ENCODE peak calls at places on chromosome 21, in nine cellular contexts. One of them, this sample, is unnamed.

GRCh38 chr21:8991968-8992621 is 1529.3 kb upstream of the TPTE start:
- DNase-seq in mucosa of descending colon: no peak
- DNase-seq in WTC11: no peak
- DNase-seq in hepatocyte: no peak
- DNase-seq in progenitor cell of endocrine pancreas: no peak
- DNase-seq in CD8-positive, alpha-beta T cell: no peak
- DNase-seq in cardiac muscle cell: no peak
- DNase-seq in neural progenitor cell: no peak
- DNase-seq in A549: no peak
- DNase-seq in this sample: no peak

GRCh38 chr21:26138615-26139257 is 31.8 kb downstream of the APP start:
- DNase-seq in mucosa of descending colon: no peak
- DNase-seq in WTC11: no peak
- DNase-seq in hepatocyte: no peak
- DNase-seq in progenitor cell of endocrine pancreas: no peak
- DNase-seq in CD8-positive, alpha-beta T cell: no peak
- DNase-seq in cardiac muscle cell: no peak
- DNase-seq in neural progenitor cell: no peak
- DNase-seq in A549: no peak
- DNase-seq in this sample: no peak

GRCh38 chr21:25373126-25374082 is 233.9 kb downstream of the MRPL39 start:
- DNase-seq in mucosa of descending colon: no peak
- DNase-seq in WTC11: peak; percentile 36
- DNase-seq in hepatocyte: no peak
- DNase-seq in progenitor cell of endocrine pancreas: no peak
- DNase-seq in CD8-positive, alpha-beta T cell: no peak
- DNase-seq in cardiac muscle cell: no peak
- DNase-seq in neural progenitor cell: peak; percentile 41
- DNase-seq in A549: no peak
- DNase-seq in this sample: no peak

GRCh38 chr21:15826147-15826780 is 96.5 kb downstream of the USP25 start:
- DNase-seq in mucosa of descending colon: no peak
- DNase-seq in WTC11: peak; percentile 13
- DNase-seq in hepatocyte: peak; percentile 66
- DNase-seq in progenitor cell of endocrine pancreas: no peak
- DNase-seq in CD8-positive, alpha-beta T cell: no peak
- DNase-seq in cardiac muscle cell: peak; percentile 55
- DNase-seq in neural progenitor cell: peak; percentile 52
- DNase-seq in A549: peak; percentile 21
- DNase-seq in this sample: no peak

GRCh38 chr21:28922368-28922767 is 70.3 kb downstream of the LTN1 start:
- DNase-seq in mucosa of descending colon: no peak
- DNase-seq in WTC11: no peak
- DNase-seq in hepatocyte: no peak
- DNase-seq in progenitor cell of endocrine pancreas: no peak
- DNase-seq in CD8-positive, alpha-beta T cell: no peak
- DNase-seq in cardiac muscle cell: no peak
- DNase-seq in neural progenitor cell: peak; percentile 9
- DNase-seq in A549: no peak
- DNase-seq in this sample: no peak

GRCh38 chr21:30256100-30256499 is 26.6 kb downstream of the KRTAP24-1 start:
- DNase-seq in mucosa of descending colon: peak; percentile 50
- DNase-seq in WTC11: no peak
- DNase-seq in hepatocyte: no peak
- DNase-seq in progenitor cell of endocrine pancreas: no peak
- DNase-seq in CD8-positive, alpha-beta T cell: no peak
- DNase-seq in cardiac muscle cell: no peak
- DNase-seq in neural progenitor cell: no peak
- DNase-seq in A549: no peak
- DNase-seq in this sample: no peak

GRCh38 chr21:28333455-28334108 is 659.1 kb downstream of the LTN1 start:
- DNase-seq in mucosa of descending colon: no peak
- DNase-seq in WTC11: no peak
- DNase-seq in hepatocyte: no peak
- DNase-seq in progenitor cell of endocrine pancreas: no peak
- DNase-seq in CD8-positive, alpha-beta T cell: no peak
- DNase-seq in cardiac muscle cell: no peak
- DNase-seq in neural progenitor cell: no peak
- DNase-seq in A549: no peak
- DNase-seq in this sample: no peak

GRCh38 chr21:27476696-27477095 is 509.8 kb upstream of the ADAMTS5 start:
- DNase-seq in mucosa of descending colon: no peak
- DNase-seq in WTC11: no peak
- DNase-seq in hepatocyte: peak; percentile 30
- DNase-seq in progenitor cell of endocrine pancreas: no peak
- DNase-seq in CD8-positive, alpha-beta T cell: no peak
- DNase-seq in cardiac muscle cell: no peak
- DNase-seq in neural progenitor cell: no peak
- DNase-seq in A549: no peak
- DNase-seq in this sample: no peak

GRCh38 chr21:21807598-21807903 is 809.3 kb downstream of the NCAM2 start:
- DNase-seq in mucosa of descending colon: no peak
- DNase-seq in WTC11: no peak
- DNase-seq in hepatocyte: no peak
- DNase-seq in progenitor cell of endocrine pancreas: no peak
- DNase-seq in CD8-positive, alpha-beta T cell: no peak
- DNase-seq in cardiac muscle cell: no peak
- DNase-seq in neural progenitor cell: no peak
- DNase-seq in A549: no peak
- DNase-seq in this sample: no peak

GRCh38 chr21:28229811-28230210 is 762.9 kb downstream of the LTN1 start:
- DNase-seq in mucosa of descending colon: no peak
- DNase-seq in WTC11: no peak
- DNase-seq in hepatocyte: no peak
- DNase-seq in progenitor cell of endocrine pancreas: no peak
- DNase-seq in CD8-positive, alpha-beta T cell: no peak
- DNase-seq in cardiac muscle cell: no peak
- DNase-seq in neural progenitor cell: no peak
- DNase-seq in A549: no peak
- DNase-seq in this sample: no peak

GRCh38 chr21:37700641-37701202 is 215.5 kb downstream of the KCNJ6 start:
- DNase-seq in mucosa of descending colon: no peak
- DNase-seq in WTC11: peak; percentile 46
- DNase-seq in hepatocyte: peak; percentile 77
- DNase-seq in progenitor cell of endocrine pancreas: no peak
- DNase-seq in CD8-positive, alpha-beta T cell: no peak
- DNase-seq in cardiac muscle cell: peak; percentile 73
- DNase-seq in neural progenitor cell: peak; percentile 74
- DNase-seq in A549: peak; percentile 63
- DNase-seq in this sample: peak; percentile 41

DNA sequence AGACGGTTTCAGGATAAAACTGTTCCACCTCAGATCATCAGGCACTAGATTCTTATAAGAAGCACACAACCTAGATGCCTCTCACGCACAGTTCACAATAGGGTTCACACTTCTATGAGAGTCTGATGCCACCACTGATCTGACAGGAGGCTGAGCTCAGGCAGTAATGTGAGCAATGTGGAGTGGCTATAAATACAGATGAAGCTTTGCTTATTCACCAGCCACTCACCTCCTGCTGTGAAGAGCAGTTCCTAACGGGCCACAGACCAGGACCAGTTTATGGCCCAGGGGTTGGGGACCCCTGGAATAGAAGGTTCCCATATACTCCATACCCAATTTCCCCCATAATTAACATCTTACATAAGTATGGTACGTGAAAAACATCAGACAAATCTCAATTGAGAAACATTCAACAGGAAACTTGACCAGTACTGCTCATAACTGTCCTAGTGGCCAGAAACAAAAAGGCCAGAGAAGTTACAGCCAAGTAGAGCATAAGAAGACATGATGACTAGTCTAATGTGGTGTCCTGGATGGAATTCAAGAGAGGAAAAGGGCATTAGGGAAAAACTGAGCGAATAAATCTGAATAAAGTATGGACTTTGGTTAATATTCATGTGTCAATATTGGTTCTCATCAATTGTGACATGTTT is 24.7 kb upstream of the IGSF5 start:
- DNase-seq in mucosa of descending colon: no peak
- DNase-seq in WTC11: no peak
- DNase-seq in hepatocyte: no peak
- DNase-seq in progenitor cell of endocrine pancreas: no peak
- DNase-seq in CD8-positive, alpha-beta T cell: no peak
- DNase-seq in cardiac muscle cell: peak; percentile 19
- DNase-seq in neural progenitor cell: no peak
- DNase-seq in A549: no peak
- DNase-seq in this sample: no peak
- TF ChIP-seq CTCF in mucosa of descending colon: no peak
- TF ChIP-seq CTCF in WTC11: no peak
- TF ChIP-seq CTCF in hepatocyte: no peak
- TF ChIP-seq CTCF in progenitor cell of endocrine pancreas: peak; percentile 15
- TF ChIP-seq CTCF in CD8-positive, alpha-beta T cell: no peak
- TF ChIP-seq CTCF in cardiac muscle cell: no peak
- TF ChIP-seq CTCF in neural progenitor cell: no peak
- TF ChIP-seq CTCF in A549: no peak
- TF ChIP-seq CTCF in this sample: no peak

GRCh38 chr21:34130598-34130985 is 57.2 kb downstream of the MRPS6 start:
- DNase-seq in mucosa of descending colon: no peak
- DNase-seq in WTC11: no peak
- DNase-seq in hepatocyte: no peak
- DNase-seq in progenitor cell of endocrine pancreas: no peak
- DNase-seq in CD8-positive, alpha-beta T cell: no peak
- DNase-seq in cardiac muscle cell: no peak
- DNase-seq in neural progenitor cell: no peak
- DNase-seq in A549: no peak
- DNase-seq in this sample: no peak

GRCh38 chr21:34128124-34128523 is 54.7 kb downstream of the MRPS6 start:
- DNase-seq in mucosa of descending colon: no peak
- DNase-seq in WTC11: no peak
- DNase-seq in hepatocyte: no peak
- DNase-seq in progenitor cell of endocrine pancreas: no peak
- DNase-seq in CD8-positive, alpha-beta T cell: no peak
- DNase-seq in cardiac muscle cell: no peak
- DNase-seq in neural progenitor cell: peak; percentile 12
- DNase-seq in A549: no peak
- DNase-seq in this sample: no peak

GRCh38 chr21:34129971-34130597 is 56.7 kb downstream of the MRPS6 start:
- DNase-seq in mucosa of descending colon: no peak
- DNase-seq in WTC11: no peak
- DNase-seq in hepatocyte: peak; percentile 52
- DNase-seq in progenitor cell of endocrine pancreas: no peak
- DNase-seq in CD8-positive, alpha-beta T cell: no peak
- DNase-seq in cardiac muscle cell: peak; percentile 57
- DNase-seq in neural progenitor cell: peak; percentile 65
- DNase-seq in A549: no peak
- DNase-seq in this sample: no peak

GRCh38 chr21:34129039-34129891 is 55.9 kb downstream of the MRPS6 start:
- DNase-seq in mucosa of descending colon: no peak
- DNase-seq in WTC11: no peak
- DNase-seq in hepatocyte: peak; percentile 85
- DNase-seq in progenitor cell of endocrine pancreas: no peak
- DNase-seq in CD8-positive, alpha-beta T cell: peak; percentile 53
- DNase-seq in cardiac muscle cell: peak; percentile 81
- DNase-seq in neural progenitor cell: peak; percentile 73
- DNase-seq in A549: no peak
- DNase-seq in this sample: no peak

GRCh38 chr21:34128674-34129038 is 55.3 kb downstream of the MRPS6 start:
- DNase-seq in mucosa of descending colon: no peak
- DNase-seq in WTC11: no peak
- DNase-seq in hepatocyte: no peak
- DNase-seq in progenitor cell of endocrine pancreas: no peak
- DNase-seq in CD8-positive, alpha-beta T cell: no peak
- DNase-seq in cardiac muscle cell: peak; percentile 30
- DNase-seq in neural progenitor cell: no peak
- DNase-seq in A549: no peak
- DNase-seq in this sample: no peak
- TF ChIP-seq CTCF in mucosa of descending colon: no peak
- TF ChIP-seq CTCF in WTC11: no peak
- TF ChIP-seq CTCF in hepatocyte: no peak
- TF ChIP-seq CTCF in progenitor cell of endocrine pancreas: no peak
- TF ChIP-seq CTCF in CD8-positive, alpha-beta T cell: no peak
- TF ChIP-seq CTCF in cardiac muscle cell: no peak
- TF ChIP-seq CTCF in neural progenitor cell: no peak
- TF ChIP-seq CTCF in A549: no peak
- TF ChIP-seq CTCF in this sample: no peak

DNA sequence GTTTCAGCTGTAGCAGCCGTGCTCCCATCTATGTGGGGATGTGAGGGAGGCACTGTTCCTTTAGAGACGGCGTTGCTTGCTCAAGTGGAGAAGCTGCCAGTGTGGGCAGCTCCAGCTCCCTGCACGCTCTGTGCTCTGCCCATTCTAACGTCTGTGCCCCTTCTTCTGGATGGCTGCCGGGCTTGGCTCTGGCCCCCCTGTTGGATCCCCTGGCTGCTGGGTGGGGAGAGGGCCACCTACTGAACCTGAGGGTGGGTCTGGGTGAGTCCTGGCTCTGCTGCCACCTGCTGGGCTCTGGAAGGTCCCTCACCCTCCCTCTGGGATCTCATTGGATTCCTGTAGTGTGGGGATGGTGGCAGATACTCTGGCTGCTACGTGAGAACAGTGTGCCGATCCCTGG is 5.0 kb downstream of the PFKL start:
- DNase-seq in mucosa of descending colon: peak; percentile 59
- DNase-seq in WTC11: peak; percentile 43
- DNase-seq in hepatocyte: peak; percentile 82
- DNase-seq in progenitor cell of endocrine pancreas: peak; percentile 50
- DNase-seq in CD8-positive, alpha-beta T cell: peak; percentile 49
- DNase-seq in cardiac muscle cell: peak; percentile 74
- DNase-seq in neural progenitor cell: peak; percentile 65
- DNase-seq in A549: peak; percentile 54
- DNase-seq in this sample: peak; percentile 83
- TF ChIP-seq CTCF in mucosa of descending colon: no peak
- TF ChIP-seq CTCF in WTC11: peak; percentile 23
- TF ChIP-seq CTCF in hepatocyte: peak; percentile 72
- TF ChIP-seq CTCF in progenitor cell of endocrine pancreas: peak; percentile 73
- TF ChIP-seq CTCF in CD8-positive, alpha-beta T cell: peak; percentile 33
- TF ChIP-seq CTCF in cardiac muscle cell: peak; percentile 76
- TF ChIP-seq CTCF in neural progenitor cell: peak; percentile 61
- TF ChIP-seq CTCF in A549: peak; percentile 48
- TF ChIP-seq CTCF in this sample: peak; percentile 62

DNA sequence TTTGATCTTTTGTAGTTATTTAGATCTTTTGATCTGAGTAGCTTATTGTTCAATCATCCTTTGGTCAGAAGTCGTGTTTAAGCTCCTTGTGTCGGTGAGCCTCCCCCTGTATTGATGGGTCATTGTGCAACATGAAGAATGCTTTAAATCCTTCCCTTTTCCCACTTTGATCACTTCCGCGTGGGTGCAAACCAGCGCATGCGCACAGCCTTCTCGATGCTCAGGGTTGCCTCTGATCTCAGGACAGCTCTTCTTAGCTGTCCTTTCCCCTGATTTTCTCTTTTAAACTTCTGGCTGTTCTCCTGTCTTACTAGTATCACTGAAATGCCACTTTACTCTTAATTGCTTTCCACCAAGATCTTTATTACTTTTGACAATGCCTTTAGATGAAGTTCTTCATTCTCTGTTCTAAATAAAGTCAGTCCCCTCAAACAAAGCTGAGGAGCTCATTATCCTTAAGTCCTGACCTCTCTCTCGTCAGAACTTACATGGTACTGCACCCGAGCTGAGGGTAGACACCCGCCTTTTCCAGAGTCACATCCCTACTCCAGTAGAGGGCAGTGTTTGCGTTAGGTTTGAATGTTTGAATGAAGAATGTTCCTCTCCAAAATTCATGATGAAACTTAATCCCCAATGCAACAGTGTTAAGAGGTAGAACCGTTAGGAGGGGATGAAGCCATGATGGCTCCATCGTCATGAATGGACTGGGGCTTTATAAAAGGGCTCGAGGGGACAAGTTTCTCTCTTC is 547.9 kb upstream of the TMPRSS15 start:
- DNase-seq in mucosa of descending colon: no peak
- DNase-seq in WTC11: peak; percentile 50
- DNase-seq in hepatocyte: peak; percentile 60
- DNase-seq in progenitor cell of endocrine pancreas: peak; percentile 16
- DNase-seq in CD8-positive, alpha-beta T cell: no peak
- DNase-seq in cardiac muscle cell: peak; percentile 82
- DNase-seq in neural progenitor cell: peak; percentile 84
- DNase-seq in A549: no peak
- DNase-seq in this sample: no peak
- TF ChIP-seq CTCF in mucosa of descending colon: peak; percentile 18
- TF ChIP-seq CTCF in WTC11: peak; percentile 34
- TF ChIP-seq CTCF in hepatocyte: peak; percentile 54
- TF ChIP-seq CTCF in progenitor cell of endocrine pancreas: peak; percentile 74
- TF ChIP-seq CTCF in CD8-positive, alpha-beta T cell: no peak
- TF ChIP-seq CTCF in cardiac muscle cell: no peak
- TF ChIP-seq CTCF in neural progenitor cell: peak; percentile 76
- TF ChIP-seq CTCF in A549: no peak
- TF ChIP-seq CTCF in this sample: peak; percentile 27

This sample was measured in D721Med.